ENCODE peak calls at places on chromosomes 4 and X, in six cellular contexts. E, B, G, I, P and D are unnamed samples. For H3K4me1, the result is how much of the 10 kb centered on the place peaks cover.

GRCh38 chrX:46327229-46328081 is 217.8 kb downstream of the ZNF674 start:
- ATAC-seq in B (peak), G (no peak), P (no peak), I (peak), E (peak), D (no peak)

GRCh38 chr4:10803944-10804343 is 119.4 kb upstream of the CLNK start:
- ATAC-seq in P (peak), E (no peak), B (no peak), G (no peak), I (no peak), D (no peak)

GRCh38 chrX:74133156-74133796 is 170.7 kb upstream of the ZCCHC13 start:
- ATAC-seq in B (peak), E (peak), P (peak), G (peak), I (peak), D (peak)

GRCh38 chr4:182382941-182383340 is 139.7 kb downstream of the TENM3 start:
- ATAC-seq in P (no peak), I (no peak), B (no peak), G (no peak), E (no peak), D (no peak)

GRCh38 chr4:39032218-39033085 is at the start of gene TMEM156:
- ATAC-seq in E (no peak), P (peak), G (peak), B (no peak), I (no peak), D (no peak)

GRCh38 chr4:26943391-26943790 is 82.8 kb downstream of the STIM2 start:
- ATAC-seq in I (no peak), G (no peak), E (no peak), B (no peak), P (no peak), D (no peak)

GRCh38 chrX:48509619-48510018 is 827 bp downstream of the PORCN start:
- ATAC-seq in I (no peak), G (no peak), B (no peak), P (no peak), E (no peak), D (no peak)

GRCh38 chr4:169293343-169294176 is 22.8 kb upstream of the SH3RF1 start:
- ATAC-seq in I (no peak), B (no peak), P (peak), G (no peak), E (no peak), D (no peak)

GRCh38 chr4:98358630-98359248 is 97.6 kb downstream of the RAP1GDS1 start:
- ATAC-seq in P (no peak), B (no peak), E (no peak), I (no peak), G (no peak), D (no peak)

GRCh38 chr4:177201614-177202013 is 108.1 kb upstream of the NEIL3 start:
- ATAC-seq in G (no peak), I (no peak), P (no peak), B (no peak), E (no peak), D (no peak)

GRCh38 chr4:98519268-98519993 is 139.0 kb downstream of the TSPAN5 start:
- ATAC-seq in B (peak), G (no peak), E (no peak), I (no peak), P (no peak), D (no peak)

GRCh38 chrX:38939067-38939466 is 137.8 kb downstream of the MID1IP1 start:
- ATAC-seq in I (no peak), B (no peak), E (no peak), P (no peak), G (no peak), D (peak)

GRCh38 chr4:8199594-8200301 is 658 bp downstream of the SH3TC1 start:
- ATAC-seq in B (peak), I (peak), P (peak), E (peak), G (no peak), D (no peak)

GRCh38 chrX:97539970-97540519 is 656.3 kb downstream of the RPA4 start:
- ATAC-seq in G (no peak), E (no peak), B (peak), P (no peak), I (no peak), D (no peak)

GRCh38 chrX:97538745-97539144 is 655.0 kb downstream of the RPA4 start:
- ATAC-seq in B (no peak), P (no peak), G (no peak), I (no peak), E (no peak), D (no peak)
- TF ChIP-seq EP300 in B (no peak), P (no peak), G (no peak), I (no peak), E (no peak), D (no peak)

GRCh38 chr4:119525005-119525749 is 103.4 kb downstream of the PDE5A start:
- ATAC-seq in G (no peak), E (peak), I (no peak), P (no peak), B (peak), D (peak)

GRCh38 chr4:119532319-119532718 is 96.3 kb downstream of the PDE5A start:
- ATAC-seq in E (no peak), P (no peak), I (no peak), B (no peak), G (no peak), D (no peak)

GRCh38 chr4:119525771-119526712 is 102.6 kb downstream of the PDE5A start:
- ATAC-seq in E (peak), I (no peak), G (no peak), P (no peak), B (peak), D (peak)

GRCh38 chr4:119526786-119527550 is 101.6 kb downstream of the PDE5A start:
- ATAC-seq in E (no peak), B (peak), P (no peak), G (no peak), I (no peak), D (no peak)

GRCh38 chr4:119529788-119530187 is 98.8 kb downstream of the PDE5A start:
- ATAC-seq in E (no peak), I (no peak), P (no peak), G (no peak), B (no peak), D (no peak)
- H3K4me1 ChIP-seq in E (under half), I (under half), P (under half), G (under half), B (under half), D (half or more)

GRCh38 chr4:79396794-79397193 is 11.2 kb downstream of the GK2 start:
- ATAC-seq in B (no peak), E (no peak), G (no peak), I (no peak), P (no peak), D (no peak)
- TF ChIP-seq EP300 in B (no peak), E (no peak), G (no peak), I (no peak), P (no peak), D (no peak)

GRCh38 chrX:37817579-37817978 is 29.8 kb downstream of the DYNLT3 start:
- ATAC-seq in E (no peak), P (peak), G (no peak), B (no peak), I (no peak), D (no peak)

GRCh38 chrX:37818031-37818430 is 29.3 kb downstream of the DYNLT3 start:
- ATAC-seq in B (no peak), P (peak), I (no peak), G (no peak), E (no peak), D (no peak)

GRCh38 chrX:37815366-37815765 is 32.0 kb downstream of the DYNLT3 start:
- ATAC-seq in G (no peak), B (no peak), P (no peak), E (no peak), I (no peak), D (no peak)

GRCh38 chrX:37816766-37817165 is 30.6 kb downstream of the DYNLT3 start:
- ATAC-seq in B (no peak), E (no peak), P (peak), I (no peak), G (no peak), D (no peak)

DNA sequence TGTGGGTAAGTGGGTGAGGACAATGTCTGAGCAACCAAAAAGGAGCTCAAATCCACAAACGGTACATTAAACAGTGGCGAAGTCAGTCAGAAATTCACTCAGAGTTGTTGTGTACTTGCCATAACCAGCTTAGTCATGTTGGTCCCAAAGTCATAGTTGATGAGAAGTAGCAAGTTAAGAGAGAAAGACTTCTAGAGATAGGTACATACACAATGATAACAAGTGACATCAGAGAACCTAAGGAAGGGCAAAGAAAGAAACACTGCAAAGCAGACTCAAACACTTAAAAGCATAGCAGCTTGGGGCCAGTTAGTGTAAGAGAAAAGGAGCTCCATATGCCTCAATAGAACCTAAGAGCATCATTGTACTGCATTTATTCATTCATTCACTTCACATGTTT is 30.2 kb downstream of the DYNLT3 start:
- ATAC-seq in B (no peak), E (no peak), I (no peak), P (no peak), G (no peak), D (no peak)
- H3K4me1 ChIP-seq in B (under half), E (under half), I (under half), P (under half), G (under half), D (under half)

GRCh38 chr4:40283413-40283812 is 51.7 kb upstream of the CHRNA9 start:
- ATAC-seq in G (no peak), B (no peak), P (no peak), E (no peak), I (no peak), D (no peak)
- TF ChIP-seq EP300 in G (no peak), B (no peak), P (no peak), E (no peak), I (no peak), D (no peak)

GRCh38 chrX:65696613-65697012 is 29.2 kb downstream of the MSN start:
- ATAC-seq in E (no peak), I (no peak), B (no peak), G (peak), P (no peak), D (no peak)
- H3K4me1 ChIP-seq in E (under half), I (half or more), B (under half), G (under half), P (half or more), D (under half)